ENCODE peak calls at places on chromosomes 6 and 20, in four cellular contexts. X is HepG2, H is K562, Q is H1. W is an unnamed sample.

GRCh38 chr6:89475106-89475505 is 42.2 kb downstream of the ANKRD6 start:
- DNase-seq in X (no peak), H (no peak), Q (no peak), W (no peak)

GRCh38 chr6:158752613-158753012 is 66.6 kb downstream of the EZR start:
- DNase-seq in X (no peak), H (no peak), Q (no peak), W (no peak)

GRCh38 chr6:154403803-154404202 is 47.2 kb upstream of the IPCEF1 start:
- DNase-seq in X (no peak), H (no peak), Q (no peak), W (no peak)

GRCh38 chr20:17542993-17543412 is 11.8 kb upstream of the BFSP1 start:
- DNase-seq in X (no peak), H (no peak), Q (no peak), W (no peak)

GRCh38 chr6:17986656-17987575 is 519 bp downstream of the KIF13A start:
- DNase-seq in X (peak; percentile 81), H (peak; percentile 68), Q (no peak), W (no peak)

GRCh38 chr6:30399390-30400058 is 54.6 kb downstream of the RPP21 start:
- DNase-seq in X (no peak), H (no peak), Q (no peak), W (no peak)

GRCh38 chr6:153123801-153124200 is 7.3 kb downstream of the RGS17 start:
- DNase-seq in X (no peak), H (no peak), Q (no peak), W (no peak)

GRCh38 chr6:56101141-56101553 is 146.2 kb downstream of the COL21A1 start:
- DNase-seq in X (peak; percentile 48), H (no peak), Q (no peak), W (no peak)

GRCh38 chr20:208937-209566 is 18.0 kb upstream of the DEFB129 start:
- DNase-seq in X (peak; percentile 64), H (peak; percentile 30), Q (no peak), W (peak; percentile 5)

GRCh38 chr20:1324598-1325172 is 4.3 kb downstream of the SDCBP2 start:
- DNase-seq in X (no peak), H (peak; percentile 31), Q (no peak), W (no peak)

GRCh38 chr6:18360188-18360587 is 27.0 kb upstream of the RNF144B start:
- DNase-seq in X (no peak), H (no peak), Q (no peak), W (no peak)

GRCh38 chr6:10962673-10963072 is 75.8 kb downstream of the SYCP2L start:
- DNase-seq in X (no peak), H (no peak), Q (no peak), W (no peak)

GRCh38 chr6:90328004-90328403 is 31.4 kb upstream of the BACH2 start:
- DNase-seq in X (no peak), H (no peak), Q (no peak), W (no peak)

GRCh38 chr6:16200231-16200941 is 38.0 kb upstream of the GMPR start:
- DNase-seq in X (no peak), H (no peak), Q (no peak), W (no peak)

GRCh38 chr6:136236491-136237293 is 13.4 kb downstream of the MTFR2 start:
- DNase-seq in X (no peak), H (peak; percentile 72), Q (no peak), W (no peak)

GRCh38 chr6:34083227-34083889 is 62.5 kb downstream of the GRM4 start:
- DNase-seq in X (no peak), H (no peak), Q (no peak), W (no peak)

GRCh38 chr6:37426945-37427510 is 6.0 kb upstream of the CMTR1 start:
- DNase-seq in X (no peak), H (peak; percentile 52), Q (no peak), W (no peak)

GRCh38 chr6:31651602-31652191 is 764 bp downstream of the BAG6 start:
- DNase-seq in X (peak; percentile 89), H (peak; percentile 90), Q (peak; percentile 36), W (no peak)

GRCh38 chr6:160041608-160042007 is 72.7 kb downstream of the IGF2R start:
- DNase-seq in X (peak; percentile 22), H (no peak), Q (no peak), W (no peak)

GRCh38 chr6:31060162-31060561 is 49.9 kb downstream of the MUC22 start:
- DNase-seq in X (no peak), H (no peak), Q (no peak), W (no peak)

GRCh38 chr6:166928644-166929515 is 27.5 kb downstream of the RNASET2 start:
- DNase-seq in X (no peak), H (peak; percentile 26), Q (no peak), W (no peak)

DNA sequence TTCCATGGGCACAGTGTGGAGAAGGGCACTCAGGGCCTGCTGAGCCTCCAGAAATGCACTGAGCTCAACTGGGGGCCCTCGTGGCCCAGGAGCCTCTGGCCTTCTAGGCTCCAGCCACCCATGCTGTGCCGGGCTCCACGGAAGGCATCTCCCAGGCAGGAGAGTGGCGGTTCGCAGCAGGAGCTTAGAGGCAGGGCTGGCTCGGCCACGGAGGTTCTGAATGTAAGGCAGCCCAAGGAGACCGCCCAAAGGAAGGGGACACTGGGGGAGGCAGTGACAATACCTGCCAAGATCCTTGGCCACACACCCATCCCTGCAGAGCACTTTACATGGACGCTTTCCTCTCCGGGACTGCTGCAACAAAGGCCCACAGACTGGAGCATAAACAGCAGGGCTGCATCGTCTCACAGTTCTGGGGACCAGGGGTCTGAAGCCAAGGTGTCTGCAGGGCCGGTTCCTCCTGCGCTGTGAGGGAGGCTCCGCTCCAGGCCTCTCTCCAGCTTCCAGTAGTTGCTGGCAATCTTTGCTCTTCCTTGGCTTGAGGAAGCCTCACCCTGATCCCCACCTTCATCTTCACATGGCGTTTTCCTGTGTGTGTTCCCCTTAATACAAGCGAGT is 128.2 kb upstream of the CDH4 start:
- DNase-seq in X (no peak), H (no peak), Q (no peak), W (no peak)
- TF ChIP-seq POLR2A in X (no peak), H (no peak), Q (no peak), W (no peak)

GRCh38 chr6:133115960-133116359 is 125.2 kb upstream of the EYA4 start:
- DNase-seq in X (no peak), H (no peak), Q (no peak), W (no peak)

DNA sequence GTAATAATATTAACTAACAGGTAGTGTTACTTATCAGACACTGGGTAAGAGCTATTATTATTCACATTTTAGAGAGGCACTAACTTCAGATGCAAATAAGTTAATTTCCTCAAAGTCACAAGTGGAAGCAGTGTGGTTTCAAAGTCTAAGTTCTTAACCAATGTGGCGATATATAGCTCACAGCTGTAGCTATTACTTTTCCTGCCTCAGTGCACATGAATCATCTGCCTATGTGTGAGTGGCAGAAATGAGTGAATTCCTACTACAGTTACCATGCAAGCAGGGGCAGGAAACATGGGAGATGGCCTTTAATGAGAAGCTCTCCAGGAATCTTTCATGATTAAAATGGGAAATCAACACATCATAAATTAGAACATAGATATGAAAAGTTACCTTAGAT is 126.2 kb upstream of the EYA4 start:
- DNase-seq in X (no peak), H (no peak), Q (no peak), W (no peak)
- TF ChIP-seq TAF1 in X (no peak), H (no peak), Q (no peak), W (no peak)

GRCh38 chr20:32436142-32436861 is 78.2 kb downstream of the ASXL1 start:
- DNase-seq in X (no peak), H (no peak), Q (no peak), W (no peak)
- TF ChIP-seq POLR2A in X (no peak), H (no peak), Q (no peak), W (no peak)

GRCh38 chr6:109393882-109394281 is 11.6 kb upstream of the CD164 start:
- DNase-seq in X (no peak), H (no peak), Q (no peak), W (no peak)
- TF ChIP-seq TAF1 in X (no peak), H (no peak), Q (no peak), W (no peak)

DNA sequence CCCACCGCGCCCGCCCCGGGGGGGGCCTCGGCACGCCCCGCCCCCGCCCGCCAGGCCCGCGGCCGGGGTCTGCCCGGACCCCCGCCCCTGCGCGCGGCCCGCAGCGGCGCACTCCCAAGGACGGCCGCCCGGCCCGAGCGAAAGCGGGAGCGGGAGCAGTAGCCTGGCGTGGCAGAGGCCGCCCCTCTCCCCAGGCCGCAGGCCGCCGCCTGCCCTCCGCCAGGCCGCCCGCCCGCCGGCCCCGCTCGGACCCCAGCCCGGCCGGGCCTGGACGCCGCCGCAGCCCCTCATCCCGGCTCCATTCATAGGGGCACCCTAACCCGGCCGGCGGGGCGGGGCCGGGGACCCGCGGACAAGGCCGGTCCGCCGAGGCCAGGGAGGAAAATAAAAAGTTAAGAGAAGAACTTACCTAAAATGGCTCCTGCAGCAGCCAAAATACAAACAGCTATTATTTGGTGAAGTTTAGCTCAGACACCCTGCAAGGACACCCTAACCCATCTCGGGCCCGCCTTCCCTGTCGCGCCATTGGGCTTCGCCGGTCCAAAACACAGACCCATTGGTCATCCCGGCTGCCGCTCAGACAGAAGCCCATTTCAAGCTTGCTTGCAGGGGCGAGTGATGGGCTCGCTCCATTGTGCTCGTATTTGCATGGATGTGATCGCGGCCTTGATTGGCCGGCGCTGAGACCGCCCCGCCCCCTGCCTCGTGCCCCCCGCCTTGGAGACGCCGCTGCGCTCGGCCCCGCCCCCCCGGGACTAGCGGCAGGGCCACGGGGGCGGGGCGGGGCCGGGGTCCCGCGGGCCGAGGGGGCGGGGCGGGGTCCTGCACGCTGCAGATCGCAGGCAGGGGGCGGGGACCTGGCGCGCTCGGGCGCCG is at the start of gene CHD6:
- DNase-seq in X (peak; percentile 100), H (peak; percentile 99), Q (peak; percentile 100), W (peak; percentile 90)
- TF ChIP-seq POLR2A in X (peak; percentile 61), H (peak; percentile 71), Q (peak; percentile 49), W (peak; percentile 40)

GRCh38 chr20:33210371-33210770 is 6.8 kb upstream of the BPIFA3 start:
- DNase-seq in X (no peak), H (no peak), Q (no peak), W (no peak)

GRCh38 chr20:33211817-33212424 is 5.2 kb upstream of the BPIFA3 start:
- DNase-seq in X (peak; percentile 78), H (peak; percentile 61), Q (peak; percentile 39), W (peak; percentile 24)

DNA sequence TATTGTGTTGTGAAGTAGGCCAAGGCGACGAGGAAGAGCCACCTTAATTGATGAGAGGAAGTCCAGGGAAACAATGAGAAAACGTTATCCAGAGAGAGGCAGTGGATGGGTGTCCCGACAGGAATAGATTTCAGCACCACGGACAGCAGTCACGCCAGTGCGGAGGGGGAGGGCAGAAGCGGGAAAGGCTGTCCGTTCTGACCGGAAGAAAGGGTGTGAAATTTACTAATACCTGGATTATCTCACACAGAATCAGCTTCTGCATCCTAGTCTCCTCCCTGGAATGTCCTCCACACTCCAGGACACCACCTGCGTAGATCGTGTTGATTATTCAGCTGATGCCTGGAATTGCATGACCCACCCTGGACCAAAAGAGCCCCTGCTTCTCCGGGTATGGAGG is 7.4 kb upstream of the BPIFA3 start:
- DNase-seq in X (peak; percentile 74), H (peak; percentile 73), Q (no peak), W (peak; percentile 24)
- TF ChIP-seq TAF1 in X (no peak), H (no peak), Q (no peak), W (no peak)

GRCh38 chr20:43244647-43245046 is 54.9 kb upstream of the PTPRT start:
- DNase-seq in X (no peak), H (no peak), Q (no peak), W (no peak)
- TF ChIP-seq POLR2A in X (no peak), H (no peak), Q (no peak), W (no peak)

W was measured in GM12891.